ENCODE peak calls at places on chromosomes 2 and 18, in six cellular contexts. E is AG04450, M is IMR-90, U is astrocyte of the spinal cord, G is fibroblast of pulmonary artery, Y is transverse colon. Q is an unnamed sample.

GRCh38 chr2:56464613-56465012 is 280.8 kb downstream of the CCDC85A start:
- DNase-seq in Y (no peak), M (no peak), U (no peak), E (no peak), G (peak; percentile 20), Q (no peak)

GRCh38 chr2:224584768-224585204 is 377 bp downstream of the CUL3 start:
- DNase-seq in M (no peak), E (no peak), U (peak; percentile 43), Y (peak; percentile 58), G (peak; percentile 31), Q (no peak)

GRCh38 chr2:196205891-196206408 is 34.6 kb upstream of the STK17B start:
- DNase-seq in M (no peak), G (peak; percentile 78), E (no peak), Y (no peak), U (peak; percentile 12), Q (peak; percentile 90)

GRCh38 chr18:39834636-39835035 is 2120.4 kb upstream of the PIK3C3 start:
- DNase-seq in E (no peak), G (no peak), Y (no peak), M (no peak), U (no peak), Q (no peak)

GRCh38 chr2:69163109-69163508 is 150.1 kb downstream of the ANTXR1 start:
- DNase-seq in M (peak; percentile 88), Y (no peak), U (peak; percentile 90), G (peak; percentile 96), E (peak; percentile 47), Q (peak; percentile 83)

GRCh38 chr2:149597050-149598013 is 9.8 kb upstream of the MMADHC start:
- DNase-seq in U (peak; percentile 86), G (peak; percentile 94), M (peak; percentile 94), E (peak; percentile 84), Y (peak; percentile 23), Q (peak; percentile 86)

GRCh38 chr18:51490860-51491259 is 293.4 kb upstream of the MEX3C start:
- DNase-seq in Y (no peak), U (no peak), E (no peak), G (no peak), M (no peak), Q (no peak)

GRCh38 chr2:234495801-234496441 is 960 bp downstream of the ARL4C start:
- DNase-seq in U (no peak), Y (peak; percentile 28), E (no peak), M (peak; percentile 32), G (no peak), Q (no peak)

GRCh38 chr2:8619071-8619470 is 62.8 kb upstream of the ID2 start:
- DNase-seq in G (no peak), M (no peak), U (no peak), Y (no peak), E (no peak), Q (no peak)

GRCh38 chr2:20433249-20433648 is 13.6 kb upstream of the RHOB start:
- DNase-seq in E (no peak), Y (peak; percentile 2), U (no peak), M (no peak), G (no peak), Q (no peak)

GRCh38 chr2:160613466-160614153 is 120.0 kb upstream of the RBMS1 start:
- DNase-seq in G (peak; percentile 65), E (peak; percentile 27), M (peak; percentile 91), Y (no peak), U (peak; percentile 88), Q (peak; percentile 28)

GRCh38 chr2:43612944-43613343 is 17.1 kb upstream of the THADA start:
- DNase-seq in M (no peak), E (no peak), Y (no peak), G (no peak), U (no peak), Q (no peak)

GRCh38 chr2:98508690-98509054 is 64.0 kb downstream of the INPP4A start:
- DNase-seq in M (peak; percentile 73), G (peak; percentile 97), Y (peak; percentile 46), E (no peak), U (peak; percentile 49), Q (no peak)

GRCh38 chr2:96788393-96789244 is 27.4 kb upstream of the CNNM3 start:
- DNase-seq in G (peak; percentile 23), Y (peak; percentile 87), M (peak; percentile 15), U (no peak), E (no peak), Q (no peak)

GRCh38 chr2:30527411-30527810 is 80.4 kb downstream of the LCLAT1 start:
- DNase-seq in G (peak; percentile 10), U (peak; percentile 31), E (no peak), M (peak; percentile 70), Y (no peak), Q (peak; percentile 18)

GRCh38 chr2:182937864-182938263 is 71.4 kb upstream of the FRZB start:
- DNase-seq in G (no peak), Y (no peak), E (no peak), U (no peak), M (no peak), Q (no peak)

GRCh38 chr18:73880387-73880786 is 267.2 kb downstream of the FBXO15 start:
- DNase-seq in U (no peak), Y (no peak), E (no peak), G (peak; percentile 39), M (no peak), Q (no peak)

GRCh38 chr2:218895758-218896500 is 15.3 kb downstream of the WNT10A start:
- DNase-seq in G (no peak), U (no peak), Y (no peak), E (no peak), M (no peak), Q (no peak)

GRCh38 chr18:79211844-79212243 is 142.7 kb downstream of the ATP9B start:
- DNase-seq in E (no peak), U (no peak), Y (no peak), G (peak; percentile 19), M (peak; percentile 22), Q (no peak)

GRCh38 chr2:139737659-139738058 is 957.5 kb upstream of the NXPH2 start:
- DNase-seq in U (no peak), M (no peak), E (no peak), G (no peak), Y (no peak), Q (no peak)

DNA sequence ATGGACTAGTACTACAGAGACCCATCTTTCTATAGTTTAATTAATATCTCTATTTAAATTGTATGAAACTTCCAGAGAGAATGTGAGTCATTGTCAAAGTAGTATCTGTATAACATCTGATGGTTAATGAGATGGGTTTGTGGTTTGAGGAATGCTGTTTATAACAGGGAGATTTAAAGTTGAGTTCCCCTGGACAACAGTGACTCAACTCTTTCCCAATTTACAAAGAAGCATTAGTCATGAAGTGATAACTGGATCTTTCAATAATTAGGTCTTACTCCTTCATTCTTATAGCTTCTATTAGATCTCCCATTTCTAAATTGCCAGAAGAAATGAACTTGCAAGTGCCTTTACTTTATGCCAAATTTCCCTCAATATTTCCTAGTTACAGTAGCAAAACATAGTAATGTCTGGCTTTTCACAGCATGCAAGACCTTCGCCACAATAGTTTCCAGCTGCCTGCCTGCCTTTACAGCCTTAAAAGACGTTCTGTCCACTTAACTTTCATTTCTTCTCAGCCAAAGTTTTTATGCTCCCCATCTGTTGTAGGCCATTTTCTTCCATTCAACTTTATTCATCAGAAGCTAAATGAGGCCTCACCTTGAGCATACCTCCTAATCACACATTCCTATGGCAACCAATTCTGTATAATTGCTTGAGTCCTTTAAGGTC is 47.7 kb upstream of the WDR75 start:
- DNase-seq in Y (no peak), G (peak; percentile 90), E (peak; percentile 87), M (peak; percentile 99), U (peak; percentile 96), Q (peak; percentile 94)
- H3K4me3 ChIP-seq in Y (no peak overlapping the region), G (no peak overlapping the region), E (no peak overlapping the region), M (no peak overlapping the region), U (no peak overlapping the region), Q (no peak overlapping the region)

GRCh38 chr2:155368934-155369333 is 670.4 kb downstream of the KCNJ3 start:
- DNase-seq in G (peak; percentile 19), E (no peak), U (peak; percentile 32), Y (no peak), M (peak; percentile 0), Q (no peak)
- TF ChIP-seq CTCF in G (peak; percentile 21), E (no peak), U (peak; percentile 22), Y (no peak), M (peak; percentile 26), Q (peak; percentile 11)

GRCh38 chr2:181780159-181781081 is 100.1 kb upstream of the NEUROD1 start:
- DNase-seq in U (peak; percentile 79), E (no peak), M (peak; percentile 54), G (peak; percentile 45), Y (peak; percentile 13), Q (no peak)
- H3K4me3 ChIP-seq in U (no peak overlapping the region), E (no peak overlapping the region), M (no peak overlapping the region), G (no peak overlapping the region), Y (no peak overlapping the region), Q (no peak overlapping the region)

GRCh38 chr2:80053522-80054338 is 250.8 kb downstream of the LRRTM1 start:
- DNase-seq in Y (no peak), G (no peak), E (no peak), M (peak; percentile 17), U (no peak), Q (no peak)
- TF ChIP-seq CTCF in Y (no peak), G (no peak), E (no peak), M (no peak), U (no peak), Q (no peak)

Q was measured in AG09309.